ENCODE peak calls at places on chromosomes 16 and 17, in six cellular contexts. One of them, this sample, is unnamed.

GRCh38 chr17:41930009-41930832 is at the start of gene ODAD4:
- DNase-seq in GOT3: peak
- DNase-seq in OCI-LY7: peak
- DNase-seq in H7: peak
- DNase-seq in heart left ventricle: peak
- DNase-seq in BJ: peak
- DNase-seq in this sample: peak

GRCh38 chr16:77905356-77905920 is 116.9 kb upstream of the CLEC3A start:
- DNase-seq in heart left ventricle: no peak
- DNase-seq in H7: no peak
- DNase-seq in BJ: no peak
- DNase-seq in OCI-LY7: no peak
- DNase-seq in GOT3: no peak
- DNase-seq in this sample: no peak

GRCh38 chr17:59803377-59803757 is 89.4 kb downstream of the TUBD1 start:
- DNase-seq in GOT3: no peak
- DNase-seq in heart left ventricle: no peak
- DNase-seq in BJ: no peak
- DNase-seq in OCI-LY7: no peak
- DNase-seq in H7: no peak
- DNase-seq in this sample: no peak

GRCh38 chr17:59762022-59762825 is 54.8 kb downstream of the VMP1 start:
- DNase-seq in H7: no peak
- DNase-seq in heart left ventricle: no peak
- DNase-seq in GOT3: no peak
- DNase-seq in OCI-LY7: no peak
- DNase-seq in BJ: no peak
- DNase-seq in this sample: peak

GRCh38 chr17:76382803-76383644 is 1.4 kb upstream of the SPHK1 start:
- DNase-seq in heart left ventricle: peak
- DNase-seq in H7: peak
- DNase-seq in GOT3: no peak
- DNase-seq in OCI-LY7: no peak
- DNase-seq in BJ: no peak
- DNase-seq in this sample: peak

GRCh38 chr17:7250655-7251329 is 742 bp downstream of the CTDNEP1 start:
- DNase-seq in H7: no peak
- DNase-seq in heart left ventricle: no peak
- DNase-seq in BJ: no peak
- DNase-seq in GOT3: no peak
- DNase-seq in OCI-LY7: no peak
- DNase-seq in this sample: no peak

GRCh38 chr16:78212674-78213073 is 113.2 kb downstream of the WWOX start:
- DNase-seq in H7: no peak
- DNase-seq in heart left ventricle: no peak
- DNase-seq in BJ: no peak
- DNase-seq in OCI-LY7: no peak
- DNase-seq in GOT3: no peak
- DNase-seq in this sample: no peak

GRCh38 chr16:14133907-14134306 is 62.8 kb downstream of the MRTFB start:
- DNase-seq in H7: no peak
- DNase-seq in GOT3: no peak
- DNase-seq in OCI-LY7: no peak
- DNase-seq in heart left ventricle: no peak
- DNase-seq in BJ: no peak
- DNase-seq in this sample: no peak

GRCh38 chr17:74369221-74369620 is 1.9 kb downstream of the GPR142 start:
- DNase-seq in BJ: no peak
- DNase-seq in heart left ventricle: peak
- DNase-seq in GOT3: no peak
- DNase-seq in OCI-LY7: peak
- DNase-seq in H7: peak
- DNase-seq in this sample: no peak

GRCh38 chr17:36506249-36506826 is 19.9 kb downstream of the ZNHIT3 start:
- DNase-seq in GOT3: no peak
- DNase-seq in H7: peak
- DNase-seq in OCI-LY7: no peak
- DNase-seq in BJ: no peak
- DNase-seq in heart left ventricle: no peak
- DNase-seq in this sample: no peak

GRCh38 chr16:69106491-69107291 is 1.2 kb downstream of the HAS3 start:
- DNase-seq in OCI-LY7: no peak
- DNase-seq in heart left ventricle: no peak
- DNase-seq in GOT3: no peak
- DNase-seq in H7: peak
- DNase-seq in BJ: no peak
- DNase-seq in this sample: no peak